ENCODE peak calls at places on chromosome 20, in seven cellular contexts. X is T-cell, W is hippocampal formation, G is breast epithelium, K is COR-L47, P is PC-3, Q is A172. F is an unnamed sample.

GRCh38 chr20:32353848-32354496 is 4.2 kb upstream of the ASXL1 start:
- DNase-seq in P (no peak), W (no peak), Q (no peak), K (no peak), G (no peak), X (no peak), F (no peak)

GRCh38 chr20:63522981-63523611 is 2.5 kb downstream of the PPDPF start:
- DNase-seq in K (no peak), X (no peak), G (no peak), W (no peak), P (no peak), Q (no peak), F (no peak)

GRCh38 chr20:45359069-45359405 is 3.9 kb upstream of the SYS1 start:
- DNase-seq in P (no peak), G (no peak), K (no peak), X (no peak), W (no peak), Q (peak; percentile 38), F (no peak)

GRCh38 chr20:16533493-16533892 is 39.8 kb downstream of the KIF16B start:
- DNase-seq in K (no peak), W (no peak), Q (no peak), P (no peak), G (no peak), X (no peak), F (peak; percentile 25)

GRCh38 chr20:38590682-38591483 is 9.9 kb downstream of the ADIG start:
- DNase-seq in P (no peak), Q (peak; percentile 63), X (no peak), G (no peak), W (no peak), K (no peak), F (no peak)

GRCh38 chr20:35283441-35284266 is 918 bp downstream of the EIF6 start:
- DNase-seq in P (no peak), G (no peak), K (no peak), W (no peak), Q (no peak), X (peak; percentile 30), F (no peak)

GRCh38 chr20:20498081-20498861 is 130.4 kb downstream of the INSM1 start:
- DNase-seq in X (no peak), K (peak; percentile 7), W (peak; percentile 32), P (peak; percentile 25), G (no peak), Q (no peak), F (no peak)

GRCh38 chr20:63475209-63475608 is 2.8 kb upstream of the KCNQ2 start:
- DNase-seq in G (no peak), P (no peak), W (no peak), K (no peak), Q (peak; percentile 45), X (no peak), F (no peak)

GRCh38 chr20:496126-496696 is 33.9 kb upstream of the TBC1D20 start:
- DNase-seq in Q (no peak), P (peak; percentile 16), K (no peak), G (no peak), X (no peak), W (no peak), F (peak; percentile 62)

GRCh38 chr20:59043698-59044097 is 1.1 kb upstream of the PRELID3B start:
- DNase-seq in P (peak; percentile 89), K (no peak), Q (no peak), W (no peak), G (no peak), X (no peak), F (no peak)

GRCh38 chr20:25145131-25145530 is 50.4 kb upstream of the ENTPD6 start:
- DNase-seq in P (no peak), Q (no peak), K (no peak), W (no peak), X (no peak), G (no peak), F (no peak)

GRCh38 chr20:47272893-47273590 is 83.5 kb downstream of the ZMYND8 start:
- DNase-seq in K (peak; percentile 50), W (peak; percentile 49), Q (peak; percentile 77), X (peak; percentile 16), G (no peak), P (peak; percentile 92), F (peak; percentile 52)

GRCh38 chr20:59994697-59995122 is 36.5 kb downstream of the CDH26 start:
- DNase-seq in K (no peak), Q (peak; percentile 25), G (no peak), P (peak; percentile 92), X (no peak), W (no peak), F (no peak)

GRCh38 chr20:58707770-58708169 is 15.2 kb downstream of the NPEPL1 start:
- DNase-seq in K (no peak), Q (no peak), X (no peak), G (no peak), P (no peak), W (no peak), F (no peak)

GRCh38 chr20:53926428-53927028 is 143.9 kb downstream of the BCAS1 start:
- DNase-seq in X (no peak), Q (peak; percentile 99), K (no peak), W (no peak), G (no peak), P (peak; percentile 100), F (peak; percentile 87)

GRCh38 chr20:1932971-1933370 is 37.8 kb downstream of the SIRPA start:
- DNase-seq in Q (no peak), G (no peak), W (no peak), X (no peak), P (no peak), K (no peak), F (no peak)

GRCh38 chr20:58019027-58019849 is 209.2 kb downstream of the ANKRD60 start:
- DNase-seq in Q (peak; percentile 92), K (no peak), G (no peak), X (no peak), P (peak; percentile 60), W (no peak), F (peak; percentile 48)

GRCh38 chr20:32437391-32438074 is 79.4 kb downstream of the ASXL1 start:
- DNase-seq in W (no peak), P (peak; percentile 23), G (no peak), K (no peak), X (peak; percentile 24), Q (peak; percentile 22), F (no peak)

GRCh38 chr20:62977613-62978558 is 25.4 kb downstream of the SLC17A9 start:
- DNase-seq in G (no peak), P (peak; percentile 62), W (no peak), Q (peak; percentile 44), K (peak; percentile 78), X (peak; percentile 89), F (no peak)

GRCh38 chr20:58480455-58481356 is 34.5 kb downstream of the APCDD1L start:
- DNase-seq in G (no peak), P (no peak), W (no peak), Q (no peak), X (no peak), K (no peak), F (no peak)